ENCODE peak calls at places on chromosomes 7 and 10, in nine cellular contexts. T, E, F, H, Q, Z, P, C and O are unnamed samples.

GRCh38 chr7:134844200-134844599 is 64.8 kb downstream of the CALD1 start:
- DNase-seq in P (no peak), E (no peak), F (no peak), T (no peak), Z (no peak), Q (no peak), C (no peak), H (no peak), O (no peak)

GRCh38 chr10:79038841-79039201 is 29.9 kb upstream of the ZMIZ1 start:
- DNase-seq in T (no peak), Z (peak), E (peak), P (no peak), Q (peak), H (peak), C (no peak), F (no peak), O (no peak)

GRCh38 chr7:112770051-112770450 is 20.1 kb downstream of the TMEM168 start:
- DNase-seq in Q (no peak), Z (no peak), T (no peak), E (no peak), P (no peak), C (no peak), H (no peak), F (no peak), O (no peak)

GRCh38 chr7:87226495-87226894 is 7.0 kb upstream of the TMEM243 start:
- DNase-seq in Q (no peak), H (no peak), T (no peak), P (no peak), E (no peak), C (no peak), Z (no peak), F (no peak), O (no peak)

GRCh38 chr10:122051609-122052385 is 62.8 kb downstream of the TACC2 start:
- DNase-seq in H (peak), C (peak), F (peak), P (peak), T (no peak), E (no peak), Z (peak), Q (peak), O (peak)

GRCh38 chr7:55144333-55144954 is 125.6 kb downstream of the EGFR start:
- DNase-seq in Q (no peak), E (peak), F (no peak), P (no peak), Z (no peak), C (no peak), H (peak), T (no peak), O (no peak)

GRCh38 chr10:68332259-68333057 is at the start of gene PBLD:
- DNase-seq in Z (peak), E (peak), T (peak), H (peak), F (peak), Q (peak), C (peak), P (peak), O (peak)

GRCh38 chr7:43057151-43057550 is 55.3 kb upstream of the HECW1 start:
- DNase-seq in Z (no peak), T (no peak), H (no peak), Q (no peak), C (no peak), E (no peak), F (no peak), P (no peak), O (no peak)

GRCh38 chr7:45696476-45696875 is 122.3 kb downstream of the ADCY1 start:
- DNase-seq in P (no peak), H (peak), Z (no peak), C (no peak), Q (no peak), F (no peak), E (no peak), T (no peak), O (no peak)

GRCh38 chr10:117132751-117133231 is 5.3 kb downstream of the VAX1 start:
- DNase-seq in Z (peak), T (no peak), F (peak), E (no peak), P (no peak), C (no peak), H (no peak), Q (no peak), O (no peak)

GRCh38 chr7:148204639-148205292 is 385.8 kb upstream of the C7orf33 start:
- DNase-seq in C (no peak), F (no peak), H (no peak), Q (no peak), P (no peak), T (no peak), Z (no peak), E (peak), O (peak)

GRCh38 chr10:59702347-59702746 is 7.3 kb downstream of the SLC16A9 start:
- DNase-seq in C (no peak), H (no peak), E (peak), Z (no peak), T (no peak), Q (no peak), P (no peak), F (no peak), O (no peak)

GRCh38 chr7:109757713-109758112 is 1188.0 kb downstream of the DNAJB9 start:
- DNase-seq in F (no peak), C (no peak), H (no peak), P (no peak), Z (no peak), Q (no peak), E (no peak), T (no peak), O (no peak)

GRCh38 chr7:110534241-110534931 is 556.5 kb upstream of the LRRN3 start:
- DNase-seq in F (no peak), C (peak), Q (no peak), T (no peak), E (peak), Z (no peak), H (no peak), P (peak), O (peak)

GRCh38 chr10:132204078-132204780 is 17.5 kb downstream of the DPYSL4 start:
- DNase-seq in E (no peak), Z (no peak), P (no peak), H (peak), Q (no peak), C (no peak), T (no peak), F (no peak), O (no peak)

GRCh38 chr10:73839276-73839966 is 28.0 kb upstream of the NDST2 start:
- DNase-seq in E (no peak), Z (no peak), P (no peak), H (no peak), F (no peak), C (no peak), T (no peak), Q (no peak), O (no peak)

GRCh38 chr10:110717830-110718595 is 73.9 kb downstream of the RBM20 start:
- DNase-seq in E (no peak), P (no peak), F (no peak), T (no peak), C (no peak), H (no peak), Q (no peak), Z (no peak), O (no peak)

GRCh38 chr10:29063806-29064644 is 224.8 kb upstream of the LYZL1 start:
- DNase-seq in H (no peak), F (no peak), E (no peak), Q (no peak), T (no peak), P (peak), C (peak), Z (no peak), O (no peak)

GRCh38 chr10:133261726-133262325 is 14.8 kb downstream of the ADAM8 start:
- DNase-seq in F (peak), E (peak), Q (peak), T (peak), H (peak), P (peak), C (peak), Z (no peak), O (peak)